ENCODE peak calls at places on chromosomes 16 and 17, in five cellular contexts. G is stimulated activated CD4-positive, alpha-beta T cell treated with anti-CD3 and anti-CD28 coated beads, Interleukin-1b, Interleukin-23, amount 100 ng/mL, for 1 hour; N is HFFc6; S is stimulated activated naive CD8-positive, alpha-beta T cell treated with anti-CD3 and anti-CD28 coated beads, Interleukin-15, Interleukin-2, amounts not matched to agents 100 U/mL and 50 U/mL, for 24 hours; T is naive thymus-derived CD8-positive, alpha-beta T cell. C is an unnamed sample.

GRCh38 chr16:79981814-79982213 is 381.3 kb upstream of the MAF start:
- DNase-seq in N (no peak), S (no peak), T (no peak), G (no peak), C (no peak)

GRCh38 chr17:48608921-48609505 is 1.8 kb downstream of the HOXB7 start:
- DNase-seq in T (no peak), G (no peak), N (no peak), S (no peak), C (no peak)

GRCh38 chr17:64063766-64064224 is 43.4 kb upstream of the ICAM2 start:
- DNase-seq in N (no peak), S (peak; percentile 61), G (no peak), T (peak; percentile 49), C (peak; percentile 85)

GRCh38 chr16:1069154-1069553 is 3.4 kb upstream of the SSTR5 start:
- DNase-seq in S (no peak), G (no peak), T (no peak), N (no peak), C (no peak)

GRCh38 chr17:28948873-28949184 is 2.5 kb downstream of the PHF12 start:
- DNase-seq in G (no peak), T (no peak), N (no peak), S (no peak), C (peak; percentile 71)

GRCh38 chr16:53053967-53054669 is 673 bp upstream of the CHD9 start:
- DNase-seq in S (no peak), N (no peak), T (no peak), G (no peak), C (peak; percentile 58)

GRCh38 chr17:17137731-17138585 is 68.2 kb downstream of the PLD6 start:
- DNase-seq in T (no peak), G (no peak), N (no peak), S (no peak), C (no peak)

GRCh38 chr17:38617074-38617860 is 11.5 kb upstream of the SRCIN1 start:
- DNase-seq in N (no peak), T (no peak), G (no peak), S (no peak), C (peak; percentile 59)

GRCh38 chr17:47834756-47835155 is 3.3 kb downstream of the LRRC46 start:
- DNase-seq in S (no peak), N (no peak), T (no peak), G (no peak), C (no peak)

GRCh38 chr17:33459078-33459940 is 166.2 kb upstream of the ASIC2 start:
- DNase-seq in N (no peak), G (no peak), T (no peak), S (no peak), C (peak; percentile 30)

GRCh38 chr17:58556833-58557250 is 42.4 kb upstream of the MTMR4 start:
- DNase-seq in S (no peak), G (no peak), N (no peak), T (no peak), C (no peak)

GRCh38 chr16:2784536-2785100 is 2.7 kb downstream of the PRSS33 start:
- DNase-seq in S (no peak), N (no peak), G (no peak), T (no peak), C (no peak)

GRCh38 chr16:29663020-29663828 is at the start of gene SPN:
- DNase-seq in S (peak; percentile 70), T (no peak), G (no peak), N (no peak), C (no peak)

GRCh38 chr16:88591577-88592021 is 21.4 kb downstream of the ZC3H18 start:
- DNase-seq in S (peak; percentile 32), G (no peak), T (no peak), N (no peak), C (no peak)

GRCh38 chr16:20904507-20905079 is 4.0 kb downstream of the LYRM1 start:
- DNase-seq in T (peak; percentile 10), N (peak; percentile 71), S (no peak), G (no peak), C (no peak)

GRCh38 chr17:48259710-48260291 is 152.2 kb downstream of the SNX11 start:
- DNase-seq in N (peak; percentile 25), T (no peak), S (no peak), G (no peak), C (peak; percentile 24)

GRCh38 chr16:606656-607307 is 16.9 kb downstream of the RAB40C start:
- DNase-seq in N (no peak), G (no peak), S (no peak), T (no peak), C (peak; percentile 99)

GRCh38 chr17:17682293-17682736 is 1.1 kb downstream of the RAI1 start:
- DNase-seq in S (peak; percentile 73), N (no peak), G (no peak), T (peak; percentile 27), C (peak; percentile 70)

GRCh38 chr16:89373355-89374110 is 116.8 kb downstream of the ANKRD11 start:
- DNase-seq in N (no peak), T (no peak), S (no peak), G (no peak), C (no peak)

GRCh38 chr16:84810518-84811273 is 9.1 kb upstream of the CRISPLD2 start:
- DNase-seq in G (no peak), T (no peak), S (peak; percentile 13), N (no peak), C (no peak)

GRCh38 chr17:83032781-83033180 is 46.6 kb upstream of the METRNL start:
- DNase-seq in S (no peak), N (no peak), T (no peak), G (no peak), C (no peak)

GRCh38 chr16:56988161-56988947 is 1.0 kb upstream of the NLRC5 start:
- DNase-seq in S (no peak), G (no peak), N (peak; percentile 30), T (no peak), C (no peak)

GRCh38 chr16:89368604-89369249 is 121.6 kb downstream of the ANKRD11 start:
- DNase-seq in S (no peak), T (no peak), N (no peak), G (no peak), C (no peak)

GRCh38 chr17:17484451-17484899 is 7.7 kb downstream of the MED9 start:
- DNase-seq in N (no peak), G (no peak), S (peak; percentile 70), T (no peak), C (no peak)

GRCh38 chr17:45038771-45039634 is 12.4 kb downstream of the DCAKD start:
- DNase-seq in T (no peak), G (no peak), N (no peak), S (no peak), C (no peak)

GRCh38 chr17:82060614-82061013 is 5.0 kb downstream of the DUS1L start:
- DNase-seq in S (no peak), G (no peak), N (no peak), T (no peak), C (no peak)

GRCh38 chr16:11546522-11547485 is 39.9 kb downstream of the LITAF start:
- DNase-seq in T (no peak), S (no peak), G (no peak), N (peak; percentile 63), C (no peak)

GRCh38 chr16:9607512-9608230 is 516.2 kb downstream of the HAPSTR1 start:
- DNase-seq in S (no peak), T (no peak), N (no peak), G (no peak), C (no peak)

GRCh38 chr17:17434477-17434876 is 42.3 kb upstream of the MED9 start:
- DNase-seq in N (no peak), G (no peak), T (no peak), S (no peak), C (no peak)

GRCh38 chr17:43418441-43419374 is 19.9 kb downstream of the ARL4D start:
- DNase-seq in T (no peak), G (no peak), S (no peak), N (peak; percentile 93), C (peak; percentile 95)

C was measured in NCI-H82.